ENCODE peak calls at places on chromosomes 1 and 21, in four cellular contexts. O is esophagus muscularis mucosa, Z is stomach, E is endothelial cell of umbilical vein. U is an unnamed sample.

GRCh38 chr1:31428436-31429221 is 15.6 kb downstream of the SERINC2 start:
- DNase-seq in O (no peak), Z (no peak), E (no peak), U (no peak)

GRCh38 chr1:241778117-241778516 is 69.9 kb upstream of the EXO1 start:
- DNase-seq in O (no peak), Z (no peak), E (no peak), U (no peak)

GRCh38 chr21:16409341-16409740 is 679.6 kb downstream of the USP25 start:
- DNase-seq in O (no peak), Z (no peak), E (no peak), U (no peak)

GRCh38 chr21:29888437-29888836 is 51.4 kb downstream of the GRIK1 start:
- DNase-seq in O (no peak), Z (no peak), E (no peak), U (no peak)

GRCh38 chr21:35401476-35401875 is 352.4 kb upstream of the RUNX1 start:
- DNase-seq in O (no peak), Z (no peak), E (no peak), U (no peak)

GRCh38 chr1:198937231-198938031 is 298.6 kb downstream of the PTPRC start:
- DNase-seq in O (no peak), Z (no peak), E (peak; percentile 95), U (peak; percentile 40)

GRCh38 chr1:192530254-192530653 is 45.3 kb upstream of the RGS1 start:
- DNase-seq in O (no peak), Z (no peak), E (peak; percentile 61), U (no peak)

GRCh38 chr21:42433946-42434551 is 30.3 kb downstream of the UBASH3A start:
- DNase-seq in O (no peak), Z (peak; percentile 42), E (no peak), U (no peak)

GRCh38 chr1:78255378-78255777 is 209.6 kb downstream of the GIPC2 start:
- DNase-seq in O (no peak), Z (no peak), E (no peak), U (no peak)

GRCh38 chr1:234507626-234508387 is 28.8 kb upstream of the TARBP1 start:
- DNase-seq in O (no peak), Z (no peak), E (no peak), U (no peak)

GRCh38 chr1:78420185-78420584 is 70.6 kb upstream of the PTGFR start:
- DNase-seq in O (no peak), Z (no peak), E (no peak), U (no peak)

GRCh38 chr1:54809496-54810074 is 8.5 kb upstream of the TTC22 start:
- DNase-seq in O (no peak), Z (peak; percentile 26), E (no peak), U (no peak)

GRCh38 chr1:93616221-93616995 is 65.2 kb downstream of the BCAR3 start:
- DNase-seq in O (no peak), Z (peak; percentile 52), E (no peak), U (no peak)

GRCh38 chr1:7519861-7520408 is 251.2 kb upstream of the VAMP3 start:
- DNase-seq in O (no peak), Z (no peak), E (no peak), U (no peak)

GRCh38 chr1:17239420-17239819 is 9.5 kb upstream of the PADI3 start:
- DNase-seq in O (no peak), Z (no peak), E (peak; percentile 73), U (peak; percentile 66)

GRCh38 chr1:40847023-40847740 is 15.0 kb downstream of the CITED4 start:
- DNase-seq in O (no peak), Z (no peak), E (peak; percentile 28), U (no peak)

GRCh38 chr1:19363526-19364152 is 51.5 kb downstream of the SLC66A1 start:
- DNase-seq in O (no peak), Z (no peak), E (no peak), U (no peak)

GRCh38 chr1:28917757-28918118 is 3.4 kb downstream of the EPB41 start:
- DNase-seq in O (no peak), Z (no peak), E (no peak), U (no peak)

GRCh38 chr1:63980706-63981407 is 207.0 kb downstream of the ROR1 start:
- DNase-seq in O (no peak), Z (peak; percentile 62), E (no peak), U (no peak)

GRCh38 chr21:45767071-45768006 is 123.8 kb downstream of the PCBP3 start:
- DNase-seq in O (no peak), Z (no peak), E (no peak), U (no peak)

GRCh38 chr1:203325418-203326091 is 20.2 kb downstream of the BTG2 start:
- DNase-seq in O (no peak), Z (peak; percentile 86), E (peak; percentile 83), U (no peak)

GRCh38 chr1:89068291-89068690 is 3.3 kb upstream of the GBP1 start:
- DNase-seq in O (no peak), Z (no peak), E (no peak), U (no peak)

GRCh38 chr1:118783095-118783758 is 204.9 kb downstream of the TBX15 start:
- DNase-seq in O (no peak), Z (no peak), E (no peak), U (no peak)

GRCh38 chr1:39508857-39509305 is 17.4 kb downstream of the BMP8A start:
- DNase-seq in O (no peak), Z (no peak), E (no peak), U (no peak)

GRCh38 chr1:244603498-244603897 is 49.4 kb upstream of the DESI2 start:
- DNase-seq in O (no peak), Z (no peak), E (peak; percentile 36), U (no peak)

GRCh38 chr1:186708578-186709203 is 28.5 kb upstream of the PTGS2 start:
- DNase-seq in O (no peak), Z (no peak), E (no peak), U (no peak)

GRCh38 chr1:53967409-53968124 is 21.4 kb downstream of the LRRC42 start:
- DNase-seq in O (no peak), Z (no peak), E (no peak), U (no peak)

GRCh38 chr1:97145321-97145956 is 423.9 kb downstream of the PTBP2 start:
- DNase-seq in O (no peak), Z (no peak), E (peak; percentile 88), U (no peak)

GRCh38 chr1:33119532-33120217 is 38.7 kb downstream of the AZIN2 start:
- DNase-seq in O (no peak), Z (no peak), E (no peak), U (no peak)

GRCh38 chr1:199124351-199124750 is 485.5 kb downstream of the PTPRC start:
- DNase-seq in O (no peak), Z (no peak), E (no peak), U (no peak)

GRCh38 chr1:22048351-22049192 is 3.9 kb upstream of the CDC42 start:
- DNase-seq in O (no peak), Z (no peak), E (no peak), U (peak; percentile 23)

GRCh38 chr1:3369437-3370076 is 84.9 kb upstream of the ARHGEF16 start:
- DNase-seq in O (no peak), Z (peak; percentile 67), E (no peak), U (peak; percentile 80)

GRCh38 chr1:222892137-222892763 is 77.4 kb downstream of the DISP1 start:
- DNase-seq in O (no peak), Z (no peak), E (peak; percentile 85), U (no peak)

GRCh38 chr1:203099760-203100159 is 13.9 kb upstream of the MYOG start:
- DNase-seq in O (no peak), Z (peak; percentile 7), E (no peak), U (no peak)

GRCh38 chr1:46303872-46304326 is 401 bp downstream of the UQCRH start:
- DNase-seq in O (no peak), Z (no peak), E (peak; percentile 53), U (no peak)

GRCh38 chr1:46303038-46303871 is at the start of the genes LRRC41 and UQCRH:
- DNase-seq in O (peak; percentile 99), Z (peak; percentile 96), E (peak; percentile 96), U (peak; percentile 93)

GRCh38 chr1:46302091-46303037 is 1.1 kb downstream of the LRRC41 start:
- DNase-seq in O (no peak), Z (peak; percentile 48), E (peak; percentile 65), U (no peak)

GRCh38 chr1:46300673-46301405 is 2.6 kb downstream of the LRRC41 start:
- DNase-seq in O (no peak), Z (no peak), E (peak; percentile 59), U (no peak)

DNA sequence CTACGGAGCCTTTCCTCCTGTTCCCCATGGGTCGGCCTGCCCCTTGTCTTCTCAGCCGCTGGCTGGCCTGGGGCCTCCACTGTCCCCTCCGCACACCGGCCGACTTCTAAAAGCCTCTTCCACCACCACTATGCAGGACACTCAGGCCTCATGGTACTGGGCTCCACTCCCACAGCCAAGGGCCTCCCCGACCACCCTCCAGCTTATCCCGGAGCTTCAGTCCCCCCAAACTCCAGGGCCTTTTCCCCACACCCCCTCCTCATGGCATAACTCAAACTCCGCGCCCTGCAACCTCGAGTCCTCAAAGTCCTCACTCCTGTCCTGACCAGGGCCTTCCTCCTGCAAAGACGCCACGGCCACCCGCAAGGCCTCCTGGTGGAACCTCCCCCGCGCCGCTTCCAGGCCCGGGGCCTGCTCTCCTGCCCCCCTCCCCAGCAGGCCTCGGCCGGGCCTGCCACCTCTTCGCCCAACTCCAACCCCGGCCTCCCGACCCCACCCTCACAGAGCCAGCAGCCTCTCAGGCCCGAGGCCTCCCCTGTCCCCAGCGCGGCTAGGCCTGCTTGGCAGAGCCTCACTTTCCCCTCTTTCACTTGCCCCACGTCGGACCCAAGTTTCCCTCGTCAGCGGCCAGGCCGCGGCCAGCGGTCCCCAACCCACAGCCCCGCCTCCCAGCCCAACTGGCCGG is 1.9 kb downstream of the LRRC41 start:
- DNase-seq in O (no peak), Z (peak; percentile 44), E (no peak), U (no peak)
- TF ChIP-seq POLR2A in O (no peak), Z (no peak), E (peak; percentile 17), U (no peak)

GRCh38 chr1:226073184-226073950 is 10.9 kb downstream of the H3-3A start:
- DNase-seq in O (no peak), Z (no peak), E (no peak), U (no peak)
- TF ChIP-seq POLR2A in O (no peak), Z (no peak), E (no peak), U (no peak)

GRCh38 chr1:9751971-9752370 is 71.8 kb downstream of the CLSTN1 start:
- DNase-seq in O (no peak), Z (no peak), E (no peak), U (no peak)
- TF ChIP-seq POLR2A in O (no peak), Z (no peak), E (no peak), U (no peak)

GRCh38 chr1:15849775-15850449 is 2.4 kb downstream of the SPEN start:
- DNase-seq in O (no peak), Z (peak; percentile 29), E (peak; percentile 78), U (no peak)
- TF ChIP-seq POLR2A in O (no peak), Z (no peak), E (no peak), U (no peak)

DNA sequence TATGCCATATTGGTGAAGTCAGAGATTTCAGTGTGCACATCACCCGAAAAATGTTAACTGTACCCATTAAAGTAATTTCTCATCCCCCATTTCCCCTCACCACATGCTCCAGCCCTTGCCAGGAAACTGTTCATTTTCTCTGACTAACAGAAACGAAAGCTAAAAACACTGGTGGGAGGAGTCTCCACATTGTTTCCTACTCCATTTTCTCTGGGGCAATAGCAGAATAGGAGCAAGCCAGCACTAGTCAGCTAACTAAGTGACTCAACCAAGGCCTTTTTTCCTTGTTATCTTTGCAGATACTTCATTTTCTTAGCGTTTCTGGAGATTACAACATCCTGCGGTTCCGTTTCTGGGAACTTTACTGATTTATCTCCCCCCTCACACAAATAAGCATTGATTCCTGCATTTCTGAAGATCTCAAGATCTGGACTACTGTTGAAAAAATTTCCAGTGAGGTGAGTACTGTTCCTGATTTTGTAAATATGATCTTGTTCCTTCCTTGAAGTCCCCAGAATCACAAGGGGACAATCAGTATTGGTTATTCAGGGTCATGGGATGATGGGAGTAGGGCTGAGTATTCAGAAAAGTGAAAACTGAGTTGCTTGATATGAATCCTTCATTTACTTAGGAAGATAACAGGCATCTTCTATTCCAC is at the start of gene IFI16:
- DNase-seq in O (no peak), Z (no peak), E (peak; percentile 96), U (peak; percentile 27)
- TF ChIP-seq POLR2A in O (no peak), Z (no peak), E (peak; percentile 83), U (peak; percentile 23)